ENCODE peak calls at places on chromosomes 16 and 17, in ten cellular contexts. I, F, L, W, N, H, X, T, R and M are unnamed samples.

GRCh38 chr17:27562777-27563455 is 68.1 kb upstream of the LGALS9 start:
- DNase-seq in H (no peak), L (no peak), R (no peak), F (no peak), I (no peak), T (no peak), X (no peak), N (no peak), W (no peak), M (no peak)

GRCh38 chr16:3881499-3881995 is 1.0 kb upstream of the CREBBP start:
- DNase-seq in N (no peak), X (peak; percentile 19), I (no peak), H (peak; percentile 46), R (no peak), L (no peak), T (peak; percentile 40), W (no peak), F (no peak), M (no peak)

GRCh38 chr17:1201132-1201702 is 21.4 kb upstream of the ABR start:
- DNase-seq in L (peak; percentile 53), T (no peak), H (no peak), F (peak; percentile 20), R (no peak), W (no peak), N (peak; percentile 26), I (no peak), X (no peak), M (no peak)

GRCh38 chr17:78046923-78047322 is 81.6 kb downstream of the TMC6 start:
- DNase-seq in X (no peak), L (no peak), N (no peak), H (no peak), F (no peak), W (no peak), R (no peak), T (no peak), I (no peak), M (no peak)

GRCh38 chr16:68279726-68280125 is 15.4 kb downstream of the SLC7A6 start:
- DNase-seq in I (no peak), X (no peak), W (no peak), R (no peak), F (no peak), L (no peak), H (no peak), N (no peak), T (no peak), M (no peak)

GRCh38 chr16:55559233-55559632 is 7.3 kb upstream of the CAPNS2 start:
- DNase-seq in T (no peak), N (no peak), X (no peak), H (no peak), L (no peak), W (no peak), F (no peak), R (no peak), I (no peak), M (no peak)

GRCh38 chr17:4953461-4953961 is 2.6 kb downstream of the ENO3 start:
- DNase-seq in H (no peak), W (no peak), X (no peak), N (peak; percentile 36), F (no peak), T (no peak), L (no peak), I (no peak), R (no peak), M (no peak)

GRCh38 chr16:29805232-29806095 is 865 bp upstream of the MAZ start:
- DNase-seq in I (peak; percentile 98), H (peak; percentile 99), X (peak; percentile 99), F (peak; percentile 99), W (peak; percentile 98), R (peak; percentile 97), T (peak; percentile 99), N (peak; percentile 99), L (peak; percentile 97), M (peak; percentile 98)

GRCh38 chr17:76354747-76355310 is 1.1 kb upstream of the PRPSAP1 start:
- DNase-seq in R (no peak), N (peak; percentile 49), F (no peak), T (peak; percentile 9), L (no peak), X (no peak), H (no peak), W (no peak), I (no peak), M (no peak)

GRCh38 chr16:15457958-15458357 is 23.6 kb downstream of the BMERB1 start:
- DNase-seq in H (no peak), I (no peak), R (no peak), L (no peak), N (no peak), W (no peak), T (no peak), X (no peak), F (no peak), M (no peak)

GRCh38 chr16:52837251-52837650 is 215.4 kb downstream of the CHD9NB start:
- DNase-seq in H (no peak), W (no peak), F (no peak), I (no peak), N (no peak), L (no peak), R (no peak), X (no peak), T (no peak), M (no peak)

GRCh38 chr16:82137819-82138177 is 32.2 kb downstream of the MPHOSPH6 start:
- DNase-seq in W (no peak), T (no peak), F (no peak), H (no peak), R (no peak), N (no peak), L (no peak), X (no peak), I (no peak), M (no peak)

GRCh38 chr16:67672739-67673662 is 6.4 kb downstream of the C16orf86 start:
- DNase-seq in X (peak; percentile 76), F (peak; percentile 50), I (peak; percentile 75), T (peak; percentile 67), H (peak; percentile 74), N (peak; percentile 91), W (peak; percentile 80), R (peak; percentile 66), L (no peak), M (peak; percentile 79)

GRCh38 chr17:17435323-17435722 is 41.5 kb upstream of the MED9 start:
- DNase-seq in W (no peak), F (no peak), R (no peak), L (no peak), H (no peak), N (no peak), X (no peak), I (no peak), T (no peak), M (no peak)

GRCh38 chr17:82374626-82375331 is 3.2 kb downstream of the UTS2R start:
- DNase-seq in R (no peak), X (no peak), I (peak; percentile 15), H (no peak), L (no peak), F (no peak), N (peak; percentile 70), T (no peak), W (no peak), M (no peak)

GRCh38 chr16:66661210-66661560 is 35.4 kb downstream of the CMTM4 start:
- DNase-seq in H (no peak), L (no peak), N (no peak), T (no peak), X (no peak), W (no peak), F (no peak), R (no peak), I (no peak), M (no peak)

GRCh38 chr16:11207646-11208045 is 48.4 kb downstream of the SOCS1 start:
- DNase-seq in R (no peak), L (no peak), W (no peak), F (no peak), H (no peak), N (no peak), I (no peak), T (no peak), X (no peak), M (no peak)
- H3K27me3 ChIP-seq in R (no peaks in the 10 kb centered on the region), L (no peaks in the 10 kb centered on the region), W (no peaks in the 10 kb centered on the region), F (no peaks in the 10 kb centered on the region), H (no peaks in the 10 kb centered on the region), N (no peaks in the 10 kb centered on the region), I (peaks cover 4% of the 10 kb centered on the region), T (no peaks in the 10 kb centered on the region), X (no peaks in the 10 kb centered on the region), M (no peaks in the 10 kb centered on the region)

DNA sequence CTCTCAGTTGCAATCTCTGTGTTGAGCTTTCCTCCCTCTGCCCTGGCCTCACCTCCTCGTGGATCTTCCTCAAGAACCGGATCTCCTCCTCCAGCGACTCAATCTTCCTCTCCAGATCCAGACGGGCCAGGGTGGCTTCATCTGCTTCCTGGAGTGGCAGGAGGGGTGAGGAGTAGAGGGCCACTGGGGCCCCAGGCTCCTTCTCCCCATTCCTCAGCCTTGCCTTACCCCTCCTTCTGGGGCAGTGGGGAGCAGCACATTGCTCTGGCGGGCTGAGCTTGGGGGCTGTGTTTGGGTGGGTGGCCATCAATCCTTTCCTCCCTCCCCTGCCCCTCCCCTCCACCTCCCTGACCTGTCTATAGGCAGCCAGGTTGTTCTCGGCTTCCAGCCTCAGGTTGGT is 1.6 kb downstream of the GFAP start:
- DNase-seq in I (no peak), F (no peak), N (no peak), T (no peak), L (no peak), W (no peak), H (no peak), R (no peak), X (no peak), M (no peak)
- H3K27me3 ChIP-seq in I (peaks cover 25% of the 10 kb centered on the region), F (peaks cover 2% of the 10 kb centered on the region), N (peaks cover 11% of the 10 kb centered on the region), T (no peaks in the 10 kb centered on the region), L (peaks cover 14% of the 10 kb centered on the region), W (peaks cover 45% of the 10 kb centered on the region), H (peaks cover 4% of the 10 kb centered on the region), R (no peaks in the 10 kb centered on the region), X (no peaks in the 10 kb centered on the region), M (peaks cover 21% of the 10 kb centered on the region)

DNA sequence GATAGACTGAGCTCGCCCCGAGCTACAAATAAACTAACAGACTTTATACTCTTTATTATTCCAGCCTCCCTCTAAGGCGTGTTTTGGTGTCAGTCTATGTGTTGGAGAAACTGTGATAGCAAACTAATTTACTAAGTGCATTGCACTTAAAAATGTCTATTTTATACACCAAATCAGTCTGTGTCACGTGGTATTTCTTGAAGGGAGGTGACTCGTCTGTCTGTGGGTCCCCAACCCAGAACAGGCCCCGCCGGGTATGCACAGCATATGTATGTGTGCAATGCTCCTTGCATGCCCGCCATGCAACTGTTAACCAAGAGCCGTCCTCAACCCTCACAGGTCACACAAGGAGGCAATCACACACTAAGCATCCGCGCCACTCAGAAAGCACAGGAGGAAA is 4.4 kb downstream of the RBFOX3 start:
- DNase-seq in X (no peak), N (no peak), F (no peak), T (no peak), R (no peak), W (no peak), H (no peak), L (no peak), I (no peak), M (no peak)
- H3K27me3 ChIP-seq in X (peaks cover 24% of the 10 kb centered on the region), N (peaks cover 38% of the 10 kb centered on the region), F (no peaks in the 10 kb centered on the region), T (peaks cover 62% of the 10 kb centered on the region), R (peaks cover 12% of the 10 kb centered on the region), W (peaks cover 86% of the 10 kb centered on the region), H (peaks cover 31% of the 10 kb centered on the region), L (peaks cover 42% of the 10 kb centered on the region), I (peaks cover 84% of the 10 kb centered on the region), M (peaks cover 83% of the 10 kb centered on the region)

DNA sequence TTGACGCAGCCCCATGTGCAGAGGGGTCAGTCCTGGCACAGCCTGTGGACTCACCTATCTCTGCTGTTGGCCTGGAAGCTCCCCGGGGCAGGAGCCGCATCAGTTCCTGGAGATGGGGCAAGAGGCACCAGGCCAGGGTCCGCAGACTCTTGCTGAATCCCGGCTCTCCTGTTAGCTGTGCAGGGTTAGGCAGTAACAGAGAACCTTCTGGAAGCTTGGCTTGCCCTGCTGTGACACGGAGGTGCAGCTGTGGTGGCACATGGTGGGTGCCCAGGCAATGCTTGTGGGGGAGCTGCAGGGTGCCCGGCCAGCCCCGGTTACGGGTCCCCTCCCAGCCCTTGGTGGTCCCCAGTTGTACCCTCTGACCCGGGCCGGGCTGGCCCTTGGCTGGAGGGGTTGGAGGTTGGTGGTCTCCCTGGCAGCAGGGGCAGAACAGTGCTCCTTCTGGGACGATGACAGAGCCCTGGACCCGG is 26.0 kb upstream of the ZNF469 start:
- DNase-seq in L (no peak), H (no peak), I (peak; percentile 22), F (no peak), T (no peak), R (no peak), X (no peak), W (no peak), N (peak; percentile 53), M (no peak)
- H3K27me3 ChIP-seq in L (no peaks in the 10 kb centered on the region), H (no peaks in the 10 kb centered on the region), I (peaks cover under 1% of the 10 kb centered on the region), F (peaks cover 1% of the 10 kb centered on the region), T (peaks cover 4% of the 10 kb centered on the region), R (no peaks in the 10 kb centered on the region), X (no peaks in the 10 kb centered on the region), W (no peaks in the 10 kb centered on the region), N (no peaks in the 10 kb centered on the region), M (peaks cover 3% of the 10 kb centered on the region)